ENCODE peak calls at places on chromosomes 6 and 20, in five cellular contexts. B, G, V, R and Y are unnamed samples.

GRCh38 chr6:137341721-137342195 is 122.6 kb upstream of the IFNGR1 start:
- DNase-seq in G (peak; percentile 52), R (peak; percentile 32), V (peak; percentile 39), B (peak; percentile 10), Y (peak; percentile 70)

GRCh38 chr6:56594699-56595098 is 48.0 kb downstream of the DST start:
- DNase-seq in B (no peak), G (no peak), R (peak; percentile 4), V (no peak), Y (no peak)

GRCh38 chr6:34182751-34183531 is 37.1 kb upstream of the GRM4 start:
- DNase-seq in V (peak; percentile 61), B (no peak), R (peak; percentile 70), G (peak; percentile 60), Y (peak; percentile 76)

GRCh38 chr6:100296810-100297544 is 167.7 kb downstream of the SIM1 start:
- DNase-seq in B (peak; percentile 82), G (no peak), V (no peak), R (no peak), Y (no peak)

GRCh38 chr6:41284726-41285125 is 1.8 kb downstream of the TREM1 start:
- DNase-seq in V (no peak), G (no peak), R (no peak), B (peak; percentile 91), Y (no peak)

GRCh38 chr6:72857791-72858190 is 235.9 kb downstream of the KCNQ5 start:
- DNase-seq in B (peak; percentile 54), G (no peak), V (no peak), R (no peak), Y (no peak)

GRCh38 chr6:170177383-170178265 is 113.3 kb downstream of the DLL1 start:
- DNase-seq in G (no peak), V (no peak), R (no peak), B (no peak), Y (peak; percentile 15)

GRCh38 chr20:46674253-46675083 is 14.8 kb downstream of the TP53RK start:
- DNase-seq in V (no peak), B (no peak), R (no peak), G (no peak), Y (no peak)

GRCh38 chr6:28446818-28447511 is 3.7 kb upstream of the ZSCAN23 start:
- DNase-seq in R (no peak), G (peak; percentile 22), V (no peak), B (peak; percentile 3), Y (no peak)

GRCh38 chr20:35001596-35002362 is 46.1 kb downstream of the MYH7B start:
- DNase-seq in G (no peak), V (no peak), R (no peak), B (no peak), Y (no peak)

GRCh38 chr6:30826961-30827342 is 57.4 kb upstream of the DDR1 start:
- DNase-seq in V (no peak), B (no peak), G (no peak), R (no peak), Y (no peak)